ENCODE peak calls at places on chromosome 22, in four cellular contexts. K is K562, T is A549, H is HepG2. G is an unnamed sample.

GRCh38 chr22:32237021-32237420 is 18.1 kb downstream of the SLC5A4 start:
- DNase-seq in K (no peak), T (no peak), H (no peak), G (no peak)

GRCh38 chr22:44180706-44181032 is at the start of gene PARVG:
- DNase-seq in K (no peak), T (no peak), H (no peak), G (no peak)

GRCh38 chr22:17606472-17606871 is 22.1 kb downstream of the ATP6V1E1 start:
- DNase-seq in K (no peak), T (no peak), H (no peak), G (no peak)

GRCh38 chr22:36872866-36873498 is 12.2 kb downstream of the NCF4 start:
- DNase-seq in K (no peak), T (no peak), H (no peak), G (no peak)

GRCh38 chr22:49320714-49321476 is 506.8 kb downstream of the BRD1 start:
- DNase-seq in K (no peak), T (no peak), H (no peak), G (no peak)

GRCh38 chr22:50545522-50546325 is at the start of gene KLHDC7B:
- DNase-seq in K (no peak), T (no peak), H (no peak), G (no peak)

GRCh38 chr22:47653921-47654320 is 891.5 kb downstream of the TBC1D22A start:
- DNase-seq in K (no peak), T (no peak), H (no peak), G (no peak)

GRCh38 chr22:43800970-43801369 is 11.1 kb downstream of the EFCAB6 start:
- DNase-seq in K (no peak), T (no peak), H (no peak), G (no peak)

GRCh38 chr22:25837288-25837900 is 95.4 kb downstream of the MYO18B start:
- DNase-seq in K (no peak), T (no peak), H (no peak), G (no peak)

GRCh38 chr22:25833676-25834075 is 91.7 kb downstream of the MYO18B start:
- DNase-seq in K (no peak), T (no peak), H (no peak), G (no peak)

GRCh38 chr22:25833091-25833490 is 91.1 kb downstream of the MYO18B start:
- DNase-seq in K (no peak), T (no peak), H (no peak), G (no peak)

GRCh38 chr22:25835348-25835747 is 93.4 kb downstream of the MYO18B start:
- DNase-seq in K (no peak), T (no peak), H (no peak), G (no peak)

DNA sequence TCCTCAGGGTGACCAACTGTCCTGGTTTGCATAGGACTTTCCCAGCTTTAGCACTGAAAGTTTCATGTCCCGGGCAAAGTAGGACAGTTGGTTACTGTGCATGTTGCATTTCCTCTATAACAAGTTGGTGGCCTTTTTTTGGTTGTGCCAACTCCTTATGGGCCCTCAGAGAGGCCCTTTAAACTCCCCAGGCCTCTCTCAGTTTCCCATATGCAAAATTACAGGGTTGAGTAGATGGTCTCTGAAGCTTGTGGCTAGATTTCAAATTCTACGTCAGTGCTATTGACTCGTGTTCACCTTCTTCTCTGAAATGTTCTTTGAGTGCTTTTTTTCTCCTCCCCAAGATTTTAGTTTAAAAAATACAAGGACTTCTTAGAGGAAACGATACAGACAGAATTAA is 92.5 kb downstream of the MYO18B start:
- DNase-seq in K (no peak), T (no peak), H (no peak), G (no peak)
- TF ChIP-seq JUN in K (no peak), T (no peak), H (no peak), G (no peak)

GRCh38 chr22:45680932-45681700 is 9.5 kb downstream of the ATXN10 start:
- DNase-seq in K (no peak), T (no peak), H (no peak), G (peak; percentile 35)
- TF ChIP-seq JUN in K (no peak), T (no peak), H (no peak), G (no peak)

GRCh38 chr22:29658171-29658570 is 54.7 kb downstream of the NF2 start:
- DNase-seq in K (no peak), T (no peak), H (no peak), G (no peak)

GRCh38 chr22:29650370-29650769 is 46.9 kb downstream of the NF2 start:
- DNase-seq in K (no peak), T (no peak), H (no peak), G (no peak)

GRCh38 chr22:29660021-29660420 is 56.6 kb downstream of the NF2 start:
- DNase-seq in K (no peak), T (no peak), H (no peak), G (no peak)

DNA sequence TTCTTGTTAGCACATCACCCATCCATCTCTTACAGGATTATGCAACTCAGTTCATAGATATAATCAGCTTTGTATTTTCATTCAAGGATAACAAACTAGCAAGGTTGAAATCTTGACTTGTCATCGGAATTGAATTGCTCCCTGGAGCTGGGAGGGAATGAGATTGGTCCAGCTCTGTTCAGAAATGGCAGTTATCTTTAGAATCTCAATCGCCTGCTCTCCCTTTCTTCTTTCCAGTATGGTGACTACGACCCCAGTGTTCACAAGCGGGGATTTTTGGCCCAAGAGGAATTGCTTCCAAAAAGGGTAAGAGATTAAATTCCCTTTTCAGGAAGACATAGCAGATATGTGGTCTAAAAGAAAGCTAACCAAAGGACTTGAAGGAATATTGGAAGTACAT is 51.0 kb downstream of the NF2 start:
- DNase-seq in K (no peak), T (no peak), H (no peak), G (no peak)
- TF ChIP-seq JUN in K (no peak), T (no peak), H (no peak), G (no peak)

DNA sequence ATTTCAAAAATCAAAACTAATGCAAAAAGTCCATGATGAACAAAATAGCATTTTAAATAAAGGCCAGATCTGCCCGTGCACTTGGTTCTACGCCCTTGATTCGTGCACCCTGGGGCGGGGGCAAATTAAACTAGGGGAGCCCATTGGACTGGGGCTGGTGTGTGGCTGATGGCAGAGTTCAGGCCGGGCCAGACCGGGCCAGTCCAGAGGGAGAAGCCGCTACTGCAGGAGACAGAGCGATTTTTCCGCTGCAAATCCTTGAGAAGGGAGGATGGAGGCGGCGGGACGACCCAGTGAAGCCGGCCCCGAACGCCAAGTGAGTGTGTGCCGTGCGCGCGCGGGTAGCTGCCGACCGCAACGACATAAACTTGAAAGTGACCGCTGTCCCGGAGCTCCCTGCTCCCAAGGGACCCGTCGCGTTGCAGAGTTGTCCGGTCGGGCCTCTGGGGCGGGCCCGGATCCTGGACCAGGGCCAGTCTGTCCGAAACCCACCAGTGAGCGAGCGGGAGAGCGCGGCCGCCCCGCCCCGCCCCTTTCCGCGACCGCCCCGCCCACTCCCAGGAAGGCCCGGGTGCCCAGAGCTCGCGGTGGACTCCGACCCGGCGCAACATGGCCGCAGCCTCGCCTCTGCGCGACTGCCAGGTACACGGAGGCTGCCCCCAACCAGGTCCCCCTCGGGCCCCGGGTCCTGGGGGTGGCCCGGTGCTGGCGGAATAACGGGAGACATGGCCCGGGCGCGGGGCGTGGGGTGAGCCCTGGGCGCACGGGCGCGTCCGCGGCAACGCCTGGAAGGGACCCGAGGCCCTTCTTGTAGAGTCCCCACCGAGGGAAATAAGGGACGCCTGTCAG is at the start of gene TTC38:
- DNase-seq in K (peak; percentile 91), T (peak; percentile 87), H (peak; percentile 90), G (peak; percentile 81)
- TF ChIP-seq JUN in K (no peak), T (peak; percentile 15), H (no peak), G (no peak)

GRCh38 chr22:31089101-31090100 is 8.3 kb downstream of the SMTN start:
- DNase-seq in K (peak; percentile 61), T (no peak), H (no peak), G (peak; percentile 34)
- TF ChIP-seq JUN in K (no peak), T (no peak), H (no peak), G (no peak)

GRCh38 chr22:38074181-38075104 is 9.5 kb downstream of the SLC16A8 start:
- DNase-seq in K (no peak), T (no peak), H (no peak), G (no peak)
- TF ChIP-seq JUN in K (no peak), T (no peak), H (no peak), G (no peak)

DNA sequence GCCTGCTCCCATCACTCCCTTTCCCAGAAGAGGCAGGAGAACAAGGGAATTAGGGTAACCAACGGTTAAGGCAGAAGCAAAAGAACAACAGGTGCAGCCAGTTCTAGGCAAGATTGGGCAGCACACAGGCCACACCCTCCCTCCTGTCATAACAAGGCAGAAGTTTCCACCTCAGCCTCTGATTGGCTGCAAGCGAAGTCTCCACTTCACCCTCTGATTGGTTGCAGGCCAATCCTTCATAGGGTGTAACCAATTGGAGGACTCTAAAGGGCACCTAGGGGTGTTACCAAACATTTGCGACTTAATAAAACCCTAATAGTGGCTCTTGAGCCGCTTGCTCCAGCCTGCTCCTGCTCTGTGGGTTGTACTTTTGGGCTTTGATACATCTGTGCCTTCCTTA is 153.8 kb downstream of the CACNA1I start:
- DNase-seq in K (peak; percentile 48), T (no peak), H (no peak), G (no peak)
- TF ChIP-seq JUN in K (no peak), T (no peak), H (no peak), G (no peak)

GRCh38 chr22:45381348-45381747 is 32.1 kb downstream of the SMC1B start:
- DNase-seq in K (no peak), T (no peak), H (no peak), G (no peak)

GRCh38 chr22:45376009-45376408 is 37.4 kb downstream of the SMC1B start:
- DNase-seq in K (no peak), T (no peak), H (no peak), G (no peak)

GRCh38 chr22:45376703-45377102 is 36.7 kb downstream of the SMC1B start:
- DNase-seq in K (no peak), T (no peak), H (no peak), G (peak; percentile 48)
- TF ChIP-seq JUN in K (no peak), T (no peak), H (no peak), G (no peak)

DNA sequence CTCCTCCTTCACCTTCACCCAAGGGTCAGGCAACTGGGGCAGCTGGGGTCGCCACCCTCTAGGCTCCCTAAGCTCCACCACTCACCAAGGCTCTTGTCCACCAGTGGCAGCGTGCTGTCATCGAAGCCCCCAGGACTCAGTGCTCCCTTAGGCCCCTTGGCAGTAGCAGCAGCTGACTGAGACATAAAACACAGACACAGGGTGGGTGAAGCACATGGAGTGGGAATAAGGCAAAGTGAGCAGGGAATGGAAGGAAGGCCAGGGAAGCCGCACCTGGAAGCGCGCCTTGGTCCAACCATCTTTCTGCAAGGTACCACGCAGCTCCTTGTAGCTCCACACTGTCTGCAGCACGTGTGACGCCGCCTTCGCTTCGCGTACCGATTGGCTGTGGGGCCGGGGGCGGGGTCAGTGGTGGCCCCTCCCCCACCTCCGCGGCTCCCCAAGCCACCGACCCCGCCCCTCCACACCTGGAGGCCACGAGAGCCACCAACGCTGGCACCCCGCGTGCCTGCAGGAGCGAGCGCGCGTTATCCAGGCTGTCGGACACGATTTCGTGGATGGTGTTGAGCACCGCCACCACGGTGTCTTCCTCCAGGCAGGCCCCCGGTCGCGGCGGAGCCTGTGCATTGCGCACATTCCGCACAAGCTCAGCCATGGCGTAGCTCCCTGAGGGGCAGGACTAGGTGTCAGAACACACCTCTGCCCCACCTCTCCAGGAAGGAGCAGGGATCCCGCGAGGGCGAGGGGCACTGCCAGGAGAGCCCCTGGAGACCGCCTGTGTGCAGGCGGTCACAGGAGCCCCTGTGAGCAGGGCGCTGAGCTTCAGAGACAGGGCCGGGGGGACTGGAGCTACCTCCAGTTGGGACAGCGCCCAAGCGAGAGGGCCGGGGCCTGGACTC is 31.3 kb upstream of the TXNRD2 start:
- DNase-seq in K (peak; percentile 92), T (no peak), H (no peak), G (no peak)
- TF ChIP-seq JUN in K (no peak), T (no peak), H (no peak), G (no peak)